ENCODE peak calls at places on chromosome 16, in nine cellular contexts. One of them, this sample, is unnamed.

GRCh38 chr16:66889622-66890021 is 9.3 kb downstream of the PDP2 start:
- DNase-seq in NCI-H2107: no peak
- DNase-seq in activated CD8-positive, alpha-beta memory T cell treated with anti-CD3 and anti-CD28 coated beads for 1 hour: no peak
- DNase-seq in stimulated activated CD4-positive, alpha-beta T cell treated with anti-CD3 and anti-CD28 coated beads, Interleukin-2, amount 100 ng/mL, for 24 hours: no peak
- DNase-seq in CD4-positive, alpha-beta T cell: no peak
- DNase-seq in A673: no peak
- DNase-seq in nephron progenitor cell: no peak
- DNase-seq in adrenal gland: no peak
- DNase-seq in activated T-helper 1 cell treated with anti-CD3 and anti-CD28 coated beads, Interleukin-12 subunit alpha, Interleukin-12 subunit beta, Interleukin-2, Interleukin-4 antibody, amounts not matched to agents 30 ng/mL and 10 ng/mL and 1 ng/mL, durations not matched to agents 14 hours and 24 hours and 36 hours: no peak
- DNase-seq in this sample: no peak

GRCh38 chr16:72198021-72198420 is 26.1 kb upstream of the PMFBP1 start:
- DNase-seq in NCI-H2107: no peak
- DNase-seq in activated CD8-positive, alpha-beta memory T cell treated with anti-CD3 and anti-CD28 coated beads for 1 hour: no peak
- DNase-seq in stimulated activated CD4-positive, alpha-beta T cell treated with anti-CD3 and anti-CD28 coated beads, Interleukin-2, amount 100 ng/mL, for 24 hours: no peak
- DNase-seq in CD4-positive, alpha-beta T cell: no peak
- DNase-seq in A673: peak
- DNase-seq in nephron progenitor cell: peak
- DNase-seq in adrenal gland: peak
- DNase-seq in activated T-helper 1 cell treated with anti-CD3 and anti-CD28 coated beads, Interleukin-12 subunit alpha, Interleukin-12 subunit beta, Interleukin-2, Interleukin-4 antibody, amounts not matched to agents 30 ng/mL and 10 ng/mL and 1 ng/mL, durations not matched to agents 14 hours and 24 hours and 36 hours: no peak
- DNase-seq in this sample: no peak

GRCh38 chr16:65426484-65426883 is 304.6 kb upstream of the CDH11 start:
- DNase-seq in NCI-H2107: no peak
- DNase-seq in activated CD8-positive, alpha-beta memory T cell treated with anti-CD3 and anti-CD28 coated beads for 1 hour: no peak
- DNase-seq in stimulated activated CD4-positive, alpha-beta T cell treated with anti-CD3 and anti-CD28 coated beads, Interleukin-2, amount 100 ng/mL, for 24 hours: no peak
- DNase-seq in CD4-positive, alpha-beta T cell: no peak
- DNase-seq in A673: no peak
- DNase-seq in nephron progenitor cell: no peak
- DNase-seq in adrenal gland: no peak
- DNase-seq in activated T-helper 1 cell treated with anti-CD3 and anti-CD28 coated beads, Interleukin-12 subunit alpha, Interleukin-12 subunit beta, Interleukin-2, Interleukin-4 antibody, amounts not matched to agents 30 ng/mL and 10 ng/mL and 1 ng/mL, durations not matched to agents 14 hours and 24 hours and 36 hours: no peak
- DNase-seq in this sample: no peak

GRCh38 chr16:85430523-85431381 is 182.4 kb upstream of the GSE1 start:
- DNase-seq in NCI-H2107: no peak
- DNase-seq in activated CD8-positive, alpha-beta memory T cell treated with anti-CD3 and anti-CD28 coated beads for 1 hour: no peak
- DNase-seq in stimulated activated CD4-positive, alpha-beta T cell treated with anti-CD3 and anti-CD28 coated beads, Interleukin-2, amount 100 ng/mL, for 24 hours: no peak
- DNase-seq in CD4-positive, alpha-beta T cell: no peak
- DNase-seq in A673: no peak
- DNase-seq in nephron progenitor cell: peak
- DNase-seq in adrenal gland: no peak
- DNase-seq in activated T-helper 1 cell treated with anti-CD3 and anti-CD28 coated beads, Interleukin-12 subunit alpha, Interleukin-12 subunit beta, Interleukin-2, Interleukin-4 antibody, amounts not matched to agents 30 ng/mL and 10 ng/mL and 1 ng/mL, durations not matched to agents 14 hours and 24 hours and 36 hours: no peak
- DNase-seq in this sample: no peak

GRCh38 chr16:67674851-67675578 is 8.4 kb downstream of the C16orf86 start:
- DNase-seq in NCI-H2107: peak
- DNase-seq in activated CD8-positive, alpha-beta memory T cell treated with anti-CD3 and anti-CD28 coated beads for 1 hour: no peak
- DNase-seq in stimulated activated CD4-positive, alpha-beta T cell treated with anti-CD3 and anti-CD28 coated beads, Interleukin-2, amount 100 ng/mL, for 24 hours: no peak
- DNase-seq in CD4-positive, alpha-beta T cell: no peak
- DNase-seq in A673: no peak
- DNase-seq in nephron progenitor cell: no peak
- DNase-seq in adrenal gland: no peak
- DNase-seq in activated T-helper 1 cell treated with anti-CD3 and anti-CD28 coated beads, Interleukin-12 subunit alpha, Interleukin-12 subunit beta, Interleukin-2, Interleukin-4 antibody, amounts not matched to agents 30 ng/mL and 10 ng/mL and 1 ng/mL, durations not matched to agents 14 hours and 24 hours and 36 hours: no peak
- DNase-seq in this sample: no peak

GRCh38 chr16:20610892-20611349 is 34.8 kb upstream of the ACSM2B start:
- DNase-seq in NCI-H2107: no peak
- DNase-seq in activated CD8-positive, alpha-beta memory T cell treated with anti-CD3 and anti-CD28 coated beads for 1 hour: no peak
- DNase-seq in stimulated activated CD4-positive, alpha-beta T cell treated with anti-CD3 and anti-CD28 coated beads, Interleukin-2, amount 100 ng/mL, for 24 hours: no peak
- DNase-seq in CD4-positive, alpha-beta T cell: no peak
- DNase-seq in A673: no peak
- DNase-seq in nephron progenitor cell: no peak
- DNase-seq in adrenal gland: no peak
- DNase-seq in activated T-helper 1 cell treated with anti-CD3 and anti-CD28 coated beads, Interleukin-12 subunit alpha, Interleukin-12 subunit beta, Interleukin-2, Interleukin-4 antibody, amounts not matched to agents 30 ng/mL and 10 ng/mL and 1 ng/mL, durations not matched to agents 14 hours and 24 hours and 36 hours: no peak
- DNase-seq in this sample: no peak

GRCh38 chr16:30893082-30893743 is 664 bp downstream of the BCL7C start:
- DNase-seq in NCI-H2107: no peak
- DNase-seq in activated CD8-positive, alpha-beta memory T cell treated with anti-CD3 and anti-CD28 coated beads for 1 hour: no peak
- DNase-seq in stimulated activated CD4-positive, alpha-beta T cell treated with anti-CD3 and anti-CD28 coated beads, Interleukin-2, amount 100 ng/mL, for 24 hours: peak
- DNase-seq in CD4-positive, alpha-beta T cell: peak
- DNase-seq in A673: no peak
- DNase-seq in nephron progenitor cell: peak
- DNase-seq in adrenal gland: peak
- DNase-seq in activated T-helper 1 cell treated with anti-CD3 and anti-CD28 coated beads, Interleukin-12 subunit alpha, Interleukin-12 subunit beta, Interleukin-2, Interleukin-4 antibody, amounts not matched to agents 30 ng/mL and 10 ng/mL and 1 ng/mL, durations not matched to agents 14 hours and 24 hours and 36 hours: no peak
- DNase-seq in this sample: no peak

GRCh38 chr16:22225060-22225459 is 19.0 kb downstream of the EEF2K start:
- DNase-seq in NCI-H2107: no peak
- DNase-seq in activated CD8-positive, alpha-beta memory T cell treated with anti-CD3 and anti-CD28 coated beads for 1 hour: no peak
- DNase-seq in stimulated activated CD4-positive, alpha-beta T cell treated with anti-CD3 and anti-CD28 coated beads, Interleukin-2, amount 100 ng/mL, for 24 hours: no peak
- DNase-seq in CD4-positive, alpha-beta T cell: no peak
- DNase-seq in A673: no peak
- DNase-seq in nephron progenitor cell: no peak
- DNase-seq in adrenal gland: no peak
- DNase-seq in activated T-helper 1 cell treated with anti-CD3 and anti-CD28 coated beads, Interleukin-12 subunit alpha, Interleukin-12 subunit beta, Interleukin-2, Interleukin-4 antibody, amounts not matched to agents 30 ng/mL and 10 ng/mL and 1 ng/mL, durations not matched to agents 14 hours and 24 hours and 36 hours: no peak
- DNase-seq in this sample: no peak

GRCh38 chr16:55100100-55100499 is 169.4 kb downstream of the IRX5 start:
- DNase-seq in NCI-H2107: no peak
- DNase-seq in activated CD8-positive, alpha-beta memory T cell treated with anti-CD3 and anti-CD28 coated beads for 1 hour: no peak
- DNase-seq in stimulated activated CD4-positive, alpha-beta T cell treated with anti-CD3 and anti-CD28 coated beads, Interleukin-2, amount 100 ng/mL, for 24 hours: no peak
- DNase-seq in CD4-positive, alpha-beta T cell: no peak
- DNase-seq in A673: no peak
- DNase-seq in nephron progenitor cell: no peak
- DNase-seq in adrenal gland: no peak
- DNase-seq in activated T-helper 1 cell treated with anti-CD3 and anti-CD28 coated beads, Interleukin-12 subunit alpha, Interleukin-12 subunit beta, Interleukin-2, Interleukin-4 antibody, amounts not matched to agents 30 ng/mL and 10 ng/mL and 1 ng/mL, durations not matched to agents 14 hours and 24 hours and 36 hours: no peak
- DNase-seq in this sample: no peak

GRCh38 chr16:71557954-71558582 is 18.8 kb downstream of the TAT start:
- DNase-seq in NCI-H2107: no peak
- DNase-seq in activated CD8-positive, alpha-beta memory T cell treated with anti-CD3 and anti-CD28 coated beads for 1 hour: no peak
- DNase-seq in stimulated activated CD4-positive, alpha-beta T cell treated with anti-CD3 and anti-CD28 coated beads, Interleukin-2, amount 100 ng/mL, for 24 hours: no peak
- DNase-seq in CD4-positive, alpha-beta T cell: no peak
- DNase-seq in A673: no peak
- DNase-seq in nephron progenitor cell: no peak
- DNase-seq in adrenal gland: no peak
- DNase-seq in activated T-helper 1 cell treated with anti-CD3 and anti-CD28 coated beads, Interleukin-12 subunit alpha, Interleukin-12 subunit beta, Interleukin-2, Interleukin-4 antibody, amounts not matched to agents 30 ng/mL and 10 ng/mL and 1 ng/mL, durations not matched to agents 14 hours and 24 hours and 36 hours: no peak
- DNase-seq in this sample: no peak

GRCh38 chr16:12092347-12092882 is 115.9 kb downstream of the SNX29 start:
- DNase-seq in NCI-H2107: no peak
- DNase-seq in activated CD8-positive, alpha-beta memory T cell treated with anti-CD3 and anti-CD28 coated beads for 1 hour: no peak
- DNase-seq in stimulated activated CD4-positive, alpha-beta T cell treated with anti-CD3 and anti-CD28 coated beads, Interleukin-2, amount 100 ng/mL, for 24 hours: no peak
- DNase-seq in CD4-positive, alpha-beta T cell: no peak
- DNase-seq in A673: no peak
- DNase-seq in nephron progenitor cell: no peak
- DNase-seq in adrenal gland: no peak
- DNase-seq in activated T-helper 1 cell treated with anti-CD3 and anti-CD28 coated beads, Interleukin-12 subunit alpha, Interleukin-12 subunit beta, Interleukin-2, Interleukin-4 antibody, amounts not matched to agents 30 ng/mL and 10 ng/mL and 1 ng/mL, durations not matched to agents 14 hours and 24 hours and 36 hours: no peak
- DNase-seq in this sample: no peak

GRCh38 chr16:30896203-30896889 is at the start of gene CTF1:
- DNase-seq in NCI-H2107: no peak
- DNase-seq in activated CD8-positive, alpha-beta memory T cell treated with anti-CD3 and anti-CD28 coated beads for 1 hour: no peak
- DNase-seq in stimulated activated CD4-positive, alpha-beta T cell treated with anti-CD3 and anti-CD28 coated beads, Interleukin-2, amount 100 ng/mL, for 24 hours: no peak
- DNase-seq in CD4-positive, alpha-beta T cell: no peak
- DNase-seq in A673: peak
- DNase-seq in nephron progenitor cell: peak
- DNase-seq in adrenal gland: peak
- DNase-seq in activated T-helper 1 cell treated with anti-CD3 and anti-CD28 coated beads, Interleukin-12 subunit alpha, Interleukin-12 subunit beta, Interleukin-2, Interleukin-4 antibody, amounts not matched to agents 30 ng/mL and 10 ng/mL and 1 ng/mL, durations not matched to agents 14 hours and 24 hours and 36 hours: no peak
- DNase-seq in this sample: no peak

GRCh38 chr16:67430504-67431076 is 331 bp upstream of the HSD11B2 start:
- DNase-seq in NCI-H2107: no peak
- DNase-seq in activated CD8-positive, alpha-beta memory T cell treated with anti-CD3 and anti-CD28 coated beads for 1 hour: no peak
- DNase-seq in stimulated activated CD4-positive, alpha-beta T cell treated with anti-CD3 and anti-CD28 coated beads, Interleukin-2, amount 100 ng/mL, for 24 hours: peak
- DNase-seq in CD4-positive, alpha-beta T cell: peak
- DNase-seq in A673: peak
- DNase-seq in nephron progenitor cell: peak
- DNase-seq in adrenal gland: no peak
- DNase-seq in activated T-helper 1 cell treated with anti-CD3 and anti-CD28 coated beads, Interleukin-12 subunit alpha, Interleukin-12 subunit beta, Interleukin-2, Interleukin-4 antibody, amounts not matched to agents 30 ng/mL and 10 ng/mL and 1 ng/mL, durations not matched to agents 14 hours and 24 hours and 36 hours: peak
- DNase-seq in this sample: no peak

GRCh38 chr16:87817910-87818309 is 51.4 kb downstream of the SLC7A5 start:
- DNase-seq in NCI-H2107: no peak
- DNase-seq in activated CD8-positive, alpha-beta memory T cell treated with anti-CD3 and anti-CD28 coated beads for 1 hour: no peak
- DNase-seq in stimulated activated CD4-positive, alpha-beta T cell treated with anti-CD3 and anti-CD28 coated beads, Interleukin-2, amount 100 ng/mL, for 24 hours: no peak
- DNase-seq in CD4-positive, alpha-beta T cell: no peak
- DNase-seq in A673: no peak
- DNase-seq in nephron progenitor cell: no peak
- DNase-seq in adrenal gland: no peak
- DNase-seq in activated T-helper 1 cell treated with anti-CD3 and anti-CD28 coated beads, Interleukin-12 subunit alpha, Interleukin-12 subunit beta, Interleukin-2, Interleukin-4 antibody, amounts not matched to agents 30 ng/mL and 10 ng/mL and 1 ng/mL, durations not matched to agents 14 hours and 24 hours and 36 hours: no peak
- DNase-seq in this sample: no peak

GRCh38 chr16:65497571-65497970 is 375.7 kb upstream of the CDH11 start:
- DNase-seq in NCI-H2107: no peak
- DNase-seq in activated CD8-positive, alpha-beta memory T cell treated with anti-CD3 and anti-CD28 coated beads for 1 hour: no peak
- DNase-seq in stimulated activated CD4-positive, alpha-beta T cell treated with anti-CD3 and anti-CD28 coated beads, Interleukin-2, amount 100 ng/mL, for 24 hours: no peak
- DNase-seq in CD4-positive, alpha-beta T cell: no peak
- DNase-seq in A673: no peak
- DNase-seq in nephron progenitor cell: no peak
- DNase-seq in adrenal gland: no peak
- DNase-seq in activated T-helper 1 cell treated with anti-CD3 and anti-CD28 coated beads, Interleukin-12 subunit alpha, Interleukin-12 subunit beta, Interleukin-2, Interleukin-4 antibody, amounts not matched to agents 30 ng/mL and 10 ng/mL and 1 ng/mL, durations not matched to agents 14 hours and 24 hours and 36 hours: no peak
- DNase-seq in this sample: no peak

GRCh38 chr16:4593069-4593468 is 21.6 kb downstream of the UBALD1 start:
- DNase-seq in NCI-H2107: peak
- DNase-seq in activated CD8-positive, alpha-beta memory T cell treated with anti-CD3 and anti-CD28 coated beads for 1 hour: no peak
- DNase-seq in stimulated activated CD4-positive, alpha-beta T cell treated with anti-CD3 and anti-CD28 coated beads, Interleukin-2, amount 100 ng/mL, for 24 hours: no peak
- DNase-seq in CD4-positive, alpha-beta T cell: no peak
- DNase-seq in A673: no peak
- DNase-seq in nephron progenitor cell: peak
- DNase-seq in adrenal gland: no peak
- DNase-seq in activated T-helper 1 cell treated with anti-CD3 and anti-CD28 coated beads, Interleukin-12 subunit alpha, Interleukin-12 subunit beta, Interleukin-2, Interleukin-4 antibody, amounts not matched to agents 30 ng/mL and 10 ng/mL and 1 ng/mL, durations not matched to agents 14 hours and 24 hours and 36 hours: no peak
- DNase-seq in this sample: no peak

GRCh38 chr16:2475413-2476344 is 752 bp downstream of the TBC1D24 start:
- DNase-seq in NCI-H2107: no peak
- DNase-seq in activated CD8-positive, alpha-beta memory T cell treated with anti-CD3 and anti-CD28 coated beads for 1 hour: no peak
- DNase-seq in stimulated activated CD4-positive, alpha-beta T cell treated with anti-CD3 and anti-CD28 coated beads, Interleukin-2, amount 100 ng/mL, for 24 hours: peak
- DNase-seq in CD4-positive, alpha-beta T cell: no peak
- DNase-seq in A673: peak
- DNase-seq in nephron progenitor cell: no peak
- DNase-seq in adrenal gland: no peak
- DNase-seq in activated T-helper 1 cell treated with anti-CD3 and anti-CD28 coated beads, Interleukin-12 subunit alpha, Interleukin-12 subunit beta, Interleukin-2, Interleukin-4 antibody, amounts not matched to agents 30 ng/mL and 10 ng/mL and 1 ng/mL, durations not matched to agents 14 hours and 24 hours and 36 hours: no peak
- DNase-seq in this sample: no peak